ENCODE peak calls at places on chromosomes 3 and 15, in four cellular contexts. T, R, X and L are unnamed samples.

GRCh38 chr3:64084640-64085039 is 61.3 kb upstream of the PSMD6 start:
- DNase-seq in T (no peak), R (no peak), X (no peak), L (no peak)

GRCh38 chr15:32717290-32718081 is at the start of gene GREM1:
- DNase-seq in T (peak; percentile 65), R (no peak), X (no peak), L (peak; percentile 55)

GRCh38 chr3:148866261-148866660 is 1.2 kb downstream of the CPA3 start:
- DNase-seq in T (peak; percentile 6), R (no peak), X (no peak), L (no peak)

GRCh38 chr15:57172925-57173324 is 203.4 kb upstream of the CGNL1 start:
- DNase-seq in T (peak; percentile 25), R (no peak), X (no peak), L (no peak)

GRCh38 chr3:190786898-190787297 is 75.6 kb downstream of the GMNC start:
- DNase-seq in T (no peak), R (no peak), X (no peak), L (no peak)

GRCh38 chr3:120506828-120507774 is 56.3 kb upstream of the FSTL1 start:
- DNase-seq in T (peak; percentile 64), R (peak; percentile 25), X (no peak), L (no peak)

GRCh38 chr3:42507751-42508335 is 5.4 kb downstream of the VIPR1 start:
- DNase-seq in T (no peak), R (no peak), X (no peak), L (peak; percentile 22)

GRCh38 chr3:150319900-150320299 is 88.2 kb upstream of the TSC22D2 start:
- DNase-seq in T (peak; percentile 85), R (no peak), X (no peak), L (no peak)

GRCh38 chr15:94252223-94252766 is 20.9 kb downstream of the MCTP2 start:
- DNase-seq in T (no peak), R (no peak), X (no peak), L (no peak)

GRCh38 chr15:48573780-48574179 is 71.7 kb downstream of the FBN1 start:
- DNase-seq in T (no peak), R (peak; percentile 62), X (no peak), L (no peak)

GRCh38 chr3:18237251-18238005 is 187.7 kb downstream of the SATB1 start:
- DNase-seq in T (peak; percentile 10), R (no peak), X (no peak), L (no peak)

GRCh38 chr15:66841953-66842681 is 140.1 kb downstream of the SMAD6 start:
- DNase-seq in T (peak; percentile 92), R (peak; percentile 54), X (no peak), L (no peak)

GRCh38 chr3:25831578-25831977 is 41.7 kb downstream of the OXSM start:
- DNase-seq in T (peak; percentile 14), R (no peak), X (no peak), L (no peak)

GRCh38 chr3:31268868-31269267 is 263.9 kb upstream of the STT3B start:
- DNase-seq in T (no peak), R (no peak), X (no peak), L (no peak)

GRCh38 chr15:25780479-25781255 is 82.5 kb downstream of the ATP10A start:
- DNase-seq in T (no peak), R (no peak), X (no peak), L (peak; percentile 23)

GRCh38 chr3:22779737-22780136 is 423.4 kb upstream of the UBE2E2 start:
- DNase-seq in T (no peak), R (no peak), X (no peak), L (no peak)

GRCh38 chr3:152539191-152539764 is 270.5 kb downstream of the MBNL1 start:
- DNase-seq in T (no peak), R (no peak), X (no peak), L (no peak)

GRCh38 chr3:197001972-197002700 is 27.5 kb downstream of the MELTF start:
- DNase-seq in T (no peak), R (no peak), X (no peak), L (peak; percentile 40)

GRCh38 chr3:52200981-52201679 is 3.2 kb downstream of the ALAS1 start:
- DNase-seq in T (peak; percentile 56), R (no peak), X (no peak), L (no peak)

GRCh38 chr3:7800006-7800780 is 701.4 kb upstream of the LMCD1 start:
- DNase-seq in T (no peak), R (no peak), X (peak; percentile 12), L (no peak)

GRCh38 chr3:174216019-174216418 is 643.1 kb upstream of the NAALADL2 start:
- DNase-seq in T (no peak), R (no peak), X (no peak), L (no peak)